ENCODE peak calls at places on chromosomes 16 and 17, in five cellular contexts. W is PC-3, U is adrenal gland, I is EL, M is K562. H is an unnamed sample.

GRCh38 chr16:10538583-10538982 is 41.8 kb downstream of the EMP2 start:
- DNase-seq in W (no peak), U (no peak), I (no peak), M (no peak), H (no peak)

GRCh38 chr16:23876256-23876896 is 40.6 kb downstream of the PRKCB start:
- DNase-seq in W (no peak), U (no peak), I (no peak), M (no peak), H (no peak)

GRCh38 chr17:56690441-56691291 is 97.2 kb downstream of the NOG start:
- DNase-seq in W (no peak), U (no peak), I (no peak), M (no peak), H (no peak)

GRCh38 chr16:1332618-1333148 is 762 bp upstream of the BAIAP3 start:
- DNase-seq in W (no peak), U (no peak), I (no peak), M (no peak), H (no peak)

GRCh38 chr16:85291302-85292148 is 179.3 kb upstream of the CIBAR2 start:
- DNase-seq in W (no peak), U (peak), I (no peak), M (peak), H (peak)

GRCh38 chr17:45042346-45043120 is 8.9 kb downstream of the DCAKD start:
- DNase-seq in W (no peak), U (no peak), I (no peak), M (no peak), H (no peak)

GRCh38 chr17:57975044-57975443 is 13.0 kb downstream of the VEZF1 start:
- DNase-seq in W (no peak), U (peak), I (no peak), M (no peak), H (no peak)

GRCh38 chr16:1309888-1310831 is 724 bp downstream of the UBE2I start:
- DNase-seq in W (no peak), U (peak), I (peak), M (peak), H (peak)

GRCh38 chr17:42276359-42276608 is at the start of gene STAT5B:
- DNase-seq in W (no peak), U (peak), I (peak), M (peak), H (peak)